ENCODE peak calls at places on chromosome 21, in five cellular contexts. One of them, this sample, is unnamed.

GRCh38 chr21:38177919-38178652 is 78.7 kb upstream of the KCNJ15 start:
- DNase-seq in H1: no peak
- DNase-seq in K562: no peak
- DNase-seq in GM12878: no peak
- DNase-seq in HepG2: no peak
- DNase-seq in this sample: no peak

GRCh38 chr21:38759286-38759872 is 46.4 kb upstream of the ETS2 start:
- DNase-seq in K562: no peak
- DNase-seq in GM12878: no peak
- DNase-seq in H1: no peak
- DNase-seq in HepG2: no peak
- DNase-seq in this sample: no peak

GRCh38 chr21:14533555-14534400 is 12.3 kb downstream of the SAMSN1 start:
- DNase-seq in GM12878: peak
- DNase-seq in K562: no peak
- DNase-seq in HepG2: no peak
- DNase-seq in H1: no peak
- DNase-seq in this sample: peak

GRCh38 chr21:27275294-27275927 is 308.5 kb upstream of the ADAMTS5 start:
- DNase-seq in H1: no peak
- DNase-seq in GM12878: no peak
- DNase-seq in K562: no peak
- DNase-seq in HepG2: no peak
- DNase-seq in this sample: no peak

GRCh38 chr21:29117372-29117955 is 13.0 kb upstream of the MAP3K7CL start:
- DNase-seq in HepG2: no peak
- DNase-seq in H1: no peak
- DNase-seq in K562: no peak
- DNase-seq in GM12878: peak
- DNase-seq in this sample: no peak

GRCh38 chr21:14356771-14357170 is 26.2 kb downstream of the HSPA13 start:
- DNase-seq in HepG2: no peak
- DNase-seq in K562: no peak
- DNase-seq in H1: no peak
- DNase-seq in GM12878: no peak
- DNase-seq in this sample: no peak

GRCh38 chr21:34129039-34129891 is 55.9 kb downstream of the MRPS6 start:
- DNase-seq in K562: peak
- DNase-seq in H1: peak
- DNase-seq in GM12878: no peak
- DNase-seq in HepG2: no peak
- DNase-seq in this sample: no peak

GRCh38 chr21:27126140-27126539 is 159.3 kb upstream of the ADAMTS5 start:
- DNase-seq in K562: no peak
- DNase-seq in HepG2: no peak
- DNase-seq in H1: no peak
- DNase-seq in GM12878: no peak
- DNase-seq in this sample: no peak

GRCh38 chr21:36534656-36535055 is 54.7 kb upstream of the CLDN14 start:
- DNase-seq in HepG2: no peak
- DNase-seq in K562: no peak
- DNase-seq in GM12878: no peak
- DNase-seq in H1: no peak
- DNase-seq in this sample: no peak

GRCh38 chr21:29133241-29133640 is 2.8 kb downstream of the MAP3K7CL start:
- DNase-seq in H1: no peak
- DNase-seq in GM12878: no peak
- DNase-seq in K562: no peak
- DNase-seq in HepG2: no peak
- DNase-seq in this sample: no peak

GRCh38 chr21:42554251-42554937 is 40.7 kb downstream of the SLC37A1 start:
- DNase-seq in HepG2: no peak
- DNase-seq in H1: no peak
- DNase-seq in K562: no peak
- DNase-seq in GM12878: no peak
- DNase-seq in this sample: no peak

GRCh38 chr21:42556960-42557359 is 43.3 kb downstream of the SLC37A1 start:
- DNase-seq in H1: no peak
- DNase-seq in K562: no peak
- DNase-seq in GM12878: no peak
- DNase-seq in HepG2: no peak
- DNase-seq in this sample: no peak

GRCh38 chr21:42557420-42557819 is 43.8 kb downstream of the SLC37A1 start:
- DNase-seq in GM12878: no peak
- DNase-seq in HepG2: no peak
- DNase-seq in H1: no peak
- DNase-seq in K562: no peak
- DNase-seq in this sample: no peak

GRCh38 chr21:42556476-42556875 is 42.8 kb downstream of the SLC37A1 start:
- DNase-seq in HepG2: no peak
- DNase-seq in K562: no peak
- DNase-seq in H1: no peak
- DNase-seq in GM12878: no peak
- DNase-seq in this sample: no peak

DNA sequence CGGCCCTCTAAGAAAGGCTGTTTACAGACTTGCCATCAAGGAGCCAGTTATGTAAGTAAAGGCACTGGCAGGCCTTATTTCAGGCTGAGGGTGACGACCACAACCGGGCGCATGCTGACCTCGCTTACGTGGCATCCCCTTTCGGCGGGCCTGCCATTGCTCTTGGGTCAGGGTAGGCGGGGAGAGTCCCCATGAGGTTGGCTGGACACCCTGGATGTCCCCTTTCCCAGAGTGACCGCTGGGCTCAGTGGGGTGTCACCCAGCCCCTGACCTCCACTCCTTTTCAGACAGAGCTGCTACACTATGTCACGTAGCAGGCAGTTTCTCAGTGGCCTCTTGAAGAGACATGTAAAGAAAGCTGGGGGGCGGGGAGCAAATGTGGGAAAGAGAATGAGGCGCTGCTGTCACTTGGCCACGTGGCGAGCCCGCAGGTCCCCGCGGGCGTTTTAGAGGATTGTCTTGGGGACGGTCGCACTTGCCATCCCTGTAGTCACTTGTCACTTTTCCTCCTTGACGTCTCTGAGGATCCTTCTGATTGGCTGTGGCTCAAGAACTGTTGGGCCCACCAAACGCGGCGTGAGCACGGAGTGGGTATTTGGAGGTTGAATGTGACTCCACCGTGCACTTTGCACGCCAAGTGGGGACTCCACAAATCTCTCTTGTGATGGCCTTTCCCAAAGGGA is 42.2 kb downstream of the SLC37A1 start:
- DNase-seq in GM12878: no peak
- DNase-seq in HepG2: no peak
- DNase-seq in H1: no peak
- DNase-seq in K562: no peak
- DNase-seq in this sample: no peak
- TF ChIP-seq SRF in GM12878: no peak
- TF ChIP-seq SRF in HepG2: no peak
- TF ChIP-seq SRF in H1: no peak
- TF ChIP-seq SRF in K562: no peak
- TF ChIP-seq SRF in this sample: no peak

DNA sequence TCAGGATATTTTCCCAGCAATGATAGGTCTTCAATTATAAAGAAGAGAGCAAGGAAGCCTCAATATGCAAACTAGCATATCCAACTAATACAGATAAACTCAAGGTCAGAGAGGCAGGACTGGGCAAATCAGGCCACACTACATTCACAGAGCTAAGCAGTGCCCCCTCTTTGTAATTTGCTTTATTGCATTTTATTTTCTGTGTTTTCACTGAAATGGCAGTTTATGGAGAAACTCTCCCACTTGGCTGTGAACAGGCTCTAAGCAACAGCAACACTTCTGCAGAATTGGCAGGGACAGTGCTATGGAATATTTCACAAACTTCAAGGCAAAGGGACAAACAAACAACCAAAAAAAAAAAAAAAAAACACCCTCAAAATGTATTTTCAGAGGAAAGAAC is 93.4 kb upstream of the SOD1 start:
- DNase-seq in HepG2: no peak
- DNase-seq in K562: no peak
- DNase-seq in GM12878: no peak
- DNase-seq in H1: no peak
- DNase-seq in this sample: no peak
- TF ChIP-seq EZH2 in HepG2: no peak
- TF ChIP-seq EZH2 in K562: no peak
- TF ChIP-seq EZH2 in GM12878: no peak
- TF ChIP-seq EZH2 in H1: no peak
- TF ChIP-seq EZH2 in this sample: no peak

DNA sequence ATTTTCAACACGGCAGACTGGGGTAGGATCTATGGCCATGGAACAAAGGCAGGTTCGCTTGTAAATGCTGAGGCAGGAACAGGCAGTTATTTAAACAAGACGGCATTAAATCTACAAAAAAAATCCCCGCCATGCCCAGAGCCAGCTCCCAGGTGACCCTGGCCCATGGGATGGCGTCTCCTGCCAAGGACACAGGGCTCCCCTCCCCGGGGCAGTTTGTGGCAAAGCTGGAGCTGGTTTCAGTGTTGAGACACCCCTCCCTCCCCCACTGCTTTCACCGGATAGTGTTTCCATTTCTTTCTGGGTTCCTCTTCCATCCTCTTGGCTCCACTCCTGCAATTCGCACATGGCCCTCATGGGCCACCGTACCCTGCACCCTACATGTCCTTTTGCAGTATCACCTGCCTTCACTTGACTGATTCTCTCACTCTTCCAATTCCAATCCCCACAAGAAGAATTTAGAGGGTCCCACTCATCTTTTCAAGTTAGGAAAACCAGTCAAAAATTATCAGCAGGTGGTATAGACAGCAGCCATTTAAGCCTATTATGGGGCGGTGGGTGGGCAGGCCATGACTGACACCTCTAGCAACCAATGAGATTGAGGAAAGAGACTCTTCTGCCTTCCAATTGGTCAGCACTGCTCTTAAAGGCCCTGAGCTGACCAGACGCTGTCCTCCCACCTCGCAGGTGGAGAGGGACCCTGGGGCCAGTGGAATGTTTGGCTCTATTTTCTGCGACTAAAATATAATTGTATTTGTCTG is 52.0 kb downstream of the OLIG1 start:
- DNase-seq in HepG2: no peak
- DNase-seq in H1: no peak
- DNase-seq in K562: peak
- DNase-seq in GM12878: no peak
- DNase-seq in this sample: peak
- TF ChIP-seq SRF in HepG2: no peak
- TF ChIP-seq SRF in H1: no peak
- TF ChIP-seq SRF in K562: no peak
- TF ChIP-seq SRF in GM12878: no peak
- TF ChIP-seq SRF in this sample: no peak

GRCh38 chr21:45302082-45303061 is 14.7 kb upstream of the POFUT2 start:
- DNase-seq in HepG2: no peak
- DNase-seq in H1: no peak
- DNase-seq in K562: no peak
- DNase-seq in GM12878: no peak
- DNase-seq in this sample: no peak
- TF ChIP-seq EZH2 in HepG2: no peak
- TF ChIP-seq EZH2 in H1: no peak
- TF ChIP-seq EZH2 in K562: no peak
- TF ChIP-seq EZH2 in GM12878: no peak
- TF ChIP-seq EZH2 in this sample: no peak

GRCh38 chr21:25062061-25062460 is 545.2 kb downstream of the MRPL39 start:
- DNase-seq in GM12878: no peak
- DNase-seq in HepG2: no peak
- DNase-seq in H1: no peak
- DNase-seq in K562: no peak
- DNase-seq in this sample: no peak
- TF ChIP-seq SRF in GM12878: no peak
- TF ChIP-seq SRF in HepG2: no peak
- TF ChIP-seq SRF in H1: no peak
- TF ChIP-seq SRF in K562: no peak
- TF ChIP-seq SRF in this sample: no peak

GRCh38 chr21:42675403-42675802 is 22.0 kb downstream of the PDE9A start:
- DNase-seq in HepG2: no peak
- DNase-seq in GM12878: no peak
- DNase-seq in H1: no peak
- DNase-seq in K562: no peak
- DNase-seq in this sample: no peak
- TF ChIP-seq EZH2 in HepG2: no peak
- TF ChIP-seq EZH2 in GM12878: no peak
- TF ChIP-seq EZH2 in H1: no peak
- TF ChIP-seq EZH2 in K562: no peak
- TF ChIP-seq EZH2 in this sample: no peak

GRCh38 chr21:45295576-45296365 is 8.1 kb upstream of the POFUT2 start:
- DNase-seq in HepG2: no peak
- DNase-seq in H1: no peak
- DNase-seq in K562: no peak
- DNase-seq in GM12878: no peak
- DNase-seq in this sample: no peak

GRCh38 chr21:45293214-45293725 is 5.6 kb upstream of the POFUT2 start:
- DNase-seq in HepG2: no peak
- DNase-seq in H1: peak
- DNase-seq in K562: no peak
- DNase-seq in GM12878: no peak
- DNase-seq in this sample: no peak

GRCh38 chr21:45296638-45297037 is 8.9 kb upstream of the POFUT2 start:
- DNase-seq in H1: no peak
- DNase-seq in GM12878: no peak
- DNase-seq in HepG2: no peak
- DNase-seq in K562: no peak
- DNase-seq in this sample: no peak

GRCh38 chr21:45293726-45294401 is 6.2 kb upstream of the POFUT2 start:
- DNase-seq in K562: no peak
- DNase-seq in HepG2: no peak
- DNase-seq in H1: peak
- DNase-seq in GM12878: no peak
- DNase-seq in this sample: no peak

DNA sequence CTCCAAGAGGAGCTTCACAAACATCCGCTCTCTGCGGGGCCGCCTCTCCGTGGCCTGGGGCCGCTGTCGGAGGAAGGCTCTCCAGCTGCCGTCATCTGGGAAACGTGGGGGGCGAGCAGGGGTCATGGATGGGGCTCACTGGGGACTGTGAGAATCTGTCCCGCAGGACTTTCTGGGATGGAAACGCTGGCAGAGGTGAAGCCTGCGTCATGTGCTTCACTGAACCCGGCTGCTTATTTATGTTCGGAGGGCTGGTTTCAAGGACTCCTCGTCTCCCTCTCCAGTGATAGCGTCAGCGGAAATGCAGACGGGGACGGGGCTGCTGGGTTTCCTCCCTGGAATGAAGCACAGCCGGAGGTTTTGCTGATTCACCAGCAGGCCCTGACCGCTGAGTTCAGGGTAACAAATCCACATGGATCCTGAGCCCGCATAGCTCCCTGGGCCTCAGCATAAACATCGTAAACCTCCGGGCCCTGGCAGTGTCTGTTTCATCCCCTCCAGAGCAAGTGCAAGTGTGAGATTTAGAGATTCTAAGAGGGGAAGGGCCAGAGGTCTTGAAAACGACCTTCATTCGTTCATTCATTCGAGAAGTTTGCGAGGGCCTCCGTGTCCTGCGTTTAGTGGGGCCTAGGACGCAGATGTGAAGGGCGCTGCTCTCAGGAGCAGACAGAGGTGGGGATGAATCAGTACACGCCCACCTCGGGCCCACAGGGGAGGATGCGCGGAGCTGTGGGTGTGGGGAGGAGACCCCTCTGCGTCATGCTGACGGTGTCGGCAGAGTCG is 7.0 kb upstream of the POFUT2 start:
- DNase-seq in H1: peak
- DNase-seq in GM12878: no peak
- DNase-seq in HepG2: no peak
- DNase-seq in K562: no peak
- DNase-seq in this sample: no peak
- TF ChIP-seq SRF in H1: no peak
- TF ChIP-seq SRF in GM12878: no peak
- TF ChIP-seq SRF in HepG2: no peak
- TF ChIP-seq SRF in K562: no peak
- TF ChIP-seq SRF in this sample: no peak